ENCODE peak calls at places on chromosomes 6 and 20, in ten cellular contexts. C is AG04450, Z is WTC11, H is hepatocyte, T is keratinocyte, P is fibroblast of lung, S is MM.1S, Y is vagina, I is cardiac fibroblast, U is activated B cell treated with CpG ODN at 0.5 μM for 24 hours. W is an unnamed sample.

GRCh38 chr6:126826315-126826714 is 292.2 kb upstream of the RSPO3 start:
- DNase-seq in C (no peak), Z (no peak), H (no peak), T (no peak), P (no peak), S (no peak), Y (no peak), I (no peak), U (no peak), W (no peak)

GRCh38 chr20:60138263-60139127 is 180.3 kb downstream of the CDH26 start:
- DNase-seq in C (no peak), Z (no peak), H (no peak), T (no peak), P (peak; percentile 18), S (peak; percentile 78), Y (no peak), I (no peak), U (no peak), W (no peak)

GRCh38 chr6:16639689-16640480 is 121.4 kb downstream of the ATXN1 start:
- DNase-seq in C (peak; percentile 50), Z (no peak), H (peak; percentile 16), T (no peak), P (peak; percentile 78), S (no peak), Y (no peak), I (peak; percentile 72), U (no peak), W (no peak)

GRCh38 chr6:33824461-33825154 is 20.8 kb upstream of the MLN start:
- DNase-seq in C (no peak), Z (no peak), H (no peak), T (no peak), P (peak; percentile 33), S (no peak), Y (no peak), I (peak; percentile 77), U (no peak), W (no peak)

GRCh38 chr20:37345339-37346231 is at the start of gene SRC:
- DNase-seq in C (peak; percentile 27), Z (peak; percentile 79), H (peak; percentile 87), T (no peak), P (peak; percentile 68), S (no peak), Y (no peak), I (peak; percentile 83), U (peak; percentile 56), W (peak; percentile 73)

GRCh38 chr20:46040902-46041535 is 12.0 kb downstream of the SLC12A5 start:
- DNase-seq in C (no peak), Z (peak; percentile 87), H (peak; percentile 79), T (no peak), P (peak; percentile 25), S (peak; percentile 46), Y (no peak), I (peak; percentile 41), U (no peak), W (peak; percentile 65)

GRCh38 chr6:47780510-47781356 is 1.1 kb upstream of the OPN5 start:
- DNase-seq in C (peak; percentile 38), Z (no peak), H (peak; percentile 67), T (no peak), P (peak; percentile 81), S (peak; percentile 54), Y (no peak), I (peak; percentile 83), U (no peak), W (no peak)

GRCh38 chr6:147285087-147285855 is 81.1 kb downstream of the STXBP5 start:
- DNase-seq in C (no peak), Z (no peak), H (peak; percentile 55), T (no peak), P (peak; percentile 82), S (peak; percentile 37), Y (no peak), I (peak; percentile 75), U (no peak), W (no peak)

GRCh38 chr6:13014551-13015378 is 298.2 kb downstream of the PHACTR1 start:
- DNase-seq in C (no peak), Z (peak; percentile 68), H (peak; percentile 35), T (no peak), P (no peak), S (no peak), Y (no peak), I (no peak), U (no peak), W (no peak)

GRCh38 chr6:33028220-33028849 is 18.9 kb upstream of the HLA-DOA start:
- DNase-seq in C (no peak), Z (no peak), H (no peak), T (no peak), P (no peak), S (no peak), Y (no peak), I (no peak), U (no peak), W (no peak)

GRCh38 chr6:100796049-100796823 is 84.9 kb downstream of the ASCC3 start:
- DNase-seq in C (no peak), Z (no peak), H (no peak), T (no peak), P (no peak), S (peak; percentile 84), Y (no peak), I (no peak), U (no peak), W (no peak)

GRCh38 chr6:32183483-32184083 is 470 bp downstream of the AGER start:
- DNase-seq in C (no peak), Z (no peak), H (no peak), T (no peak), P (no peak), S (no peak), Y (peak; percentile 84), I (no peak), U (no peak), W (no peak)

GRCh38 chr6:103455275-103455674 is 1404.4 kb downstream of the HACE1 start:
- DNase-seq in C (no peak), Z (no peak), H (no peak), T (no peak), P (no peak), S (no peak), Y (no peak), I (no peak), U (no peak), W (no peak)

GRCh38 chr20:62366370-62367135 is 559 bp downstream of the LAMA5 start:
- DNase-seq in C (no peak), Z (peak; percentile 87), H (peak; percentile 83), T (no peak), P (no peak), S (peak; percentile 28), Y (no peak), I (no peak), U (no peak), W (no peak)

GRCh38 chr6:33801611-33802010 is 2.2 kb downstream of the MLN start:
- DNase-seq in C (no peak), Z (no peak), H (no peak), T (no peak), P (no peak), S (no peak), Y (no peak), I (no peak), U (no peak), W (no peak)

GRCh38 chr6:392441-393390 is 1.2 kb downstream of the IRF4 start:
- DNase-seq in C (no peak), Z (peak; percentile 43), H (no peak), T (no peak), P (no peak), S (no peak), Y (no peak), I (no peak), U (peak; percentile 44), W (no peak)

GRCh38 chr6:148898360-148899005 is 151.7 kb downstream of the UST start:
- DNase-seq in C (no peak), Z (no peak), H (no peak), T (no peak), P (peak; percentile 39), S (no peak), Y (no peak), I (no peak), U (no peak), W (no peak)

GRCh38 chr6:156396068-156396771 is 381.0 kb upstream of the ARID1B start:
- DNase-seq in C (no peak), Z (no peak), H (no peak), T (no peak), P (no peak), S (peak; percentile 78), Y (no peak), I (no peak), U (no peak), W (no peak)

DNA sequence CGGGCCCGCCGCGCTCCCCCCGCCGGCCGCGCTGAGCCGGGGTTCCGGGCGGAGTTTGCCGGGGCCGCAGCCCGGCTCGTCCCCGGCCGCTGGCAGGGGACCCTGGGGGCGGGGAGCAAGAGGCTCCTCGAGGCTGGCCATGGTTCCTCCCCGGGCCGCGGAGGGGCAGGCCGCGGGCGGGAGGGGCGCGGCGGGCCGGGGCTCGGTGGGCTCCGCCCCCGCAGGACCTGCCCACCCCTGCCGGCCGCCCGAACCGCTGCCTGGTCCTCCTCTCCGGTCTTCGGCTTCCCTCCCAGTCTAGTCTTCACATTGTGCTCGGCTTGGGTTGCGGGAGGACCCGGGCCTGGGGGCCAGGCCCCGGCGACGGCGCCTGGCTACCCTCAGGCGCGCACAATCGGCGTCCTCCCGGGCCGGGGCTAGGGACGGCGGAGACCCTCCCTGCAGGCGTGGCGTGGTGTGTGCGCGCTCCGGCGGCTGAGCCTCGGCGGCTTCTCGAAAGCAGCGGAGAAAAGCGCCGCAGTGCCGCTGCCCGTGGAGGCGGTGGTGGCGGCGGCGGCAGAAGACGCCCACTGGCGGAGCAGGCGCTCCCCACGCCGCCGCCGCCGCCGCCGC is at the start of gene PDE10A:
- DNase-seq in C (no peak), Z (peak; percentile 53), H (peak; percentile 56), T (no peak), P (peak; percentile 20), S (no peak), Y (no peak), I (peak; percentile 89), U (no peak), W (peak; percentile 64)
- TF ChIP-seq CTCF in C (no peak), Z (no peak), H (no peak), T (no peak), P (no peak), S (no peak), Y (no peak), I (no peak), U (no peak), W (no peak)

GRCh38 chr6:79078057-79078969 is at the start of gene PHIP:
- DNase-seq in C (peak; percentile 97), Z (peak; percentile 88), H (peak; percentile 95), T (no peak), P (peak; percentile 98), S (peak; percentile 91), Y (peak; percentile 96), I (peak; percentile 99), U (peak; percentile 93), W (peak; percentile 95)
- TF ChIP-seq CTCF in C (no peak), Z (no peak), H (no peak), T (no peak), P (no peak), S (no peak), Y (no peak), I (no peak), U (no peak), W (no peak)

GRCh38 chr20:2244993-2245392 is 50.8 kb upstream of the TGM3 start:
- DNase-seq in C (no peak), Z (peak; percentile 24), H (no peak), T (no peak), P (no peak), S (no peak), Y (no peak), I (no peak), U (no peak), W (no peak)
- TF ChIP-seq CTCF in C (no peak), Z (no peak), H (no peak), T (no peak), P (no peak), S (no peak), Y (no peak), I (no peak), U (no peak), W (no peak)

GRCh38 chr20:12970372-12970821 is 38.4 kb upstream of the SPTLC3 start:
- DNase-seq in C (peak; percentile 16), Z (no peak), H (peak; percentile 60), T (no peak), P (peak; percentile 74), S (peak; percentile 35), Y (no peak), I (peak; percentile 74), U (no peak), W (no peak)
- TF ChIP-seq CTCF in C (peak; percentile 72), Z (no peak), H (peak; percentile 82), T (peak; percentile 58), P (peak; percentile 72), S (peak; percentile 45), Y (peak; percentile 27), I (peak; percentile 59), U (no peak), W (peak; percentile 46)